ENCODE peak calls at places on chromosomes 7 and 10, in ten cellular contexts. E is A549, Z is IMR-90, F is heart left ventricle, S is endothelial cell of umbilical vein, N is suprapubic skin, T is body of pancreas, L is adrenal gland, X is ovary, P is right lobe of liver. A is an unnamed sample. For H3K4me1, the result is how much of the 10 kb centered on the place peaks cover.

GRCh38 chr7:137895301-137896201 is 48.8 kb upstream of the DGKI start:
- DNase-seq in P (no peak), T (no peak), X (no peak), N (no peak), Z (no peak), L (no peak), S (no peak), E (no peak), F (no peak), A (no peak)

GRCh38 chr10:3094565-3095168 is 27.3 kb downstream of the PFKP start:
- DNase-seq in E (no peak), F (no peak), T (no peak), S (no peak), Z (peak), P (no peak), N (no peak), L (no peak), X (no peak), A (no peak)

GRCh38 chr7:75608451-75609122 is 116.5 kb downstream of the SPDYE5 start:
- DNase-seq in E (no peak), X (no peak), Z (no peak), F (no peak), T (no peak), L (no peak), P (no peak), N (no peak), S (no peak), A (no peak)

GRCh38 chr7:70154521-70155180 is 556.4 kb downstream of the AUTS2 start:
- DNase-seq in P (no peak), N (no peak), T (no peak), F (no peak), L (no peak), Z (no peak), S (no peak), X (no peak), E (no peak), A (no peak)

GRCh38 chr10:116760919-116761318 is 18.6 kb upstream of the HSPA12A start:
- DNase-seq in N (no peak), Z (peak), X (no peak), E (no peak), S (no peak), F (no peak), T (no peak), L (no peak), P (no peak), A (no peak)

GRCh38 chr10:17768506-17768905 is 16.5 kb downstream of the TMEM236 start:
- DNase-seq in T (no peak), Z (no peak), N (no peak), E (no peak), P (no peak), L (no peak), X (no peak), F (no peak), S (no peak), A (no peak)

GRCh38 chr10:44390585-44391072 is 5.7 kb upstream of the CXCL12 start:
- DNase-seq in F (no peak), E (no peak), S (no peak), N (no peak), P (peak), T (no peak), L (no peak), X (no peak), Z (no peak), A (no peak)

GRCh38 chr7:25216837-25217236 is 11.4 kb downstream of the NPVF start:
- DNase-seq in N (no peak), Z (peak), E (peak), S (peak), X (no peak), T (no peak), L (no peak), P (no peak), F (no peak), A (no peak)

GRCh38 chr10:80581469-80581835 is 43.8 kb downstream of the SH2D4B start:
- DNase-seq in X (no peak), L (no peak), E (no peak), F (no peak), T (no peak), P (no peak), S (no peak), Z (no peak), N (peak), A (peak)
- TF ChIP-seq POLR2A in X (no peak), L (no peak), E (no peak), F (no peak), T (no peak), P (no peak), S (no peak), Z (no peak), N (no peak), A (no peak)

GRCh38 chr7:27840760-27841364 is 100.9 kb downstream of the TAX1BP1 start:
- DNase-seq in L (no peak), X (no peak), Z (no peak), E (no peak), F (no peak), S (no peak), P (no peak), N (no peak), T (no peak), A (no peak)

GRCh38 chr7:27842094-27842493 is 102.1 kb downstream of the TAX1BP1 start:
- DNase-seq in S (no peak), F (no peak), P (no peak), Z (no peak), L (no peak), X (no peak), N (no peak), T (no peak), E (no peak), A (no peak)

GRCh38 chr7:27843584-27844305 is 103.8 kb downstream of the TAX1BP1 start:
- DNase-seq in E (no peak), N (no peak), X (no peak), T (no peak), Z (no peak), L (no peak), P (no peak), S (no peak), F (no peak), A (no peak)

GRCh38 chr7:27840314-27840713 is 100.4 kb downstream of the TAX1BP1 start:
- DNase-seq in E (no peak), Z (no peak), T (no peak), X (no peak), L (no peak), N (no peak), F (no peak), P (no peak), S (no peak), A (no peak)

GRCh38 chr7:27842851-27843250 is 102.9 kb downstream of the TAX1BP1 start:
- DNase-seq in P (no peak), S (no peak), N (no peak), L (no peak), F (no peak), T (no peak), X (no peak), E (no peak), Z (no peak), A (no peak)
- H3K27ac ChIP-seq in P (no peak), S (no peak), N (no peak), L (no peak), F (no peak), T (no peak), X (no peak), E (no peak), Z (no peak), A (no peak)

DNA sequence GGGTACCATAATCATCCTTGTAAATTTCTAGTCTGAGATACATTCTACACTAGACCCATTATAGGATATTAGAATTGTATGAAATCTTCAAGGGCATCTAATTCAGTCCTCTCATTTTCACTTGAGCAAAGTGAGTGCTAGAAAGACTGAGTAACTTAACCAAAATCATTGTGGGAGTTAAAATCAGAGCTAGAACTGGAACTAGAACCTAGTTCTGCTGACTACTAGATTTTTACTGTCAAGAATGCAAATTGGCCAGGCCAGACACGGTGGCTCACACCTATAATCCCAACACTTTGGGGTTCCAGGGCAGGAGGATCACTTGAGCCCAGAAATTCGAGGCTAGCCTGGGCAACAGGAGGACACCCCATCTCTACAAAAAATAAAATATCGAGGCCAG is 53.9 kb downstream of the ADD3 start:
- DNase-seq in P (no peak), T (no peak), F (no peak), E (no peak), Z (no peak), L (no peak), X (no peak), S (no peak), N (no peak), A (no peak)
- H3K4me1 ChIP-seq in P (under half), T (under half), F (half or more), E (under half), Z (under half), L (under half), X (under half), S (under half), N (under half), A (under half)

GRCh38 chr7:36198854-36199266 is 45.8 kb downstream of the EEPD1 start:
- DNase-seq in T (no peak), P (no peak), X (no peak), L (no peak), Z (peak), F (no peak), N (no peak), S (no peak), E (no peak), A (no peak)
- TF ChIP-seq POLR2A in T (no peak), P (no peak), X (no peak), L (no peak), Z (no peak), F (no peak), N (no peak), S (no peak), E (no peak), A (no peak)

GRCh38 chr10:124114696-124115095 is 21.3 kb upstream of the CHST15 start:
- DNase-seq in N (no peak), P (no peak), Z (no peak), T (no peak), S (no peak), F (no peak), E (no peak), X (no peak), L (no peak), A (no peak)
- H3K27ac ChIP-seq in N (no peak), P (no peak), Z (no peak), T (no peak), S (no peak), F (no peak), E (no peak), X (no peak), L (no peak), A (no peak)

GRCh38 chr10:111999915-112000302 is 183.7 kb downstream of the GPAM start:
- DNase-seq in S (no peak), Z (no peak), E (no peak), P (no peak), N (no peak), T (no peak), F (no peak), L (no peak), X (no peak), A (no peak)
- H3K4me1 ChIP-seq in S (under half), Z (under half), E (under half), P (under half), N (under half), T (under half), F (under half), L (under half), X (under half), A (under half)

GRCh38 chr10:68560201-68560915 is at the start of gene TET1:
- DNase-seq in F (peak), L (peak), S (no peak), P (peak), X (peak), T (peak), N (peak), E (peak), Z (peak), A (peak)
- TF ChIP-seq POLR2A in F (no peak), L (no peak), S (no peak), P (peak), X (peak), T (peak), N (no peak), E (peak), Z (peak), A (no peak)

GRCh38 chr7:43618073-43618472 is 35.2 kb downstream of the STK17A start:
- DNase-seq in S (no peak), P (no peak), F (no peak), Z (no peak), L (no peak), N (no peak), E (no peak), T (no peak), X (no peak), A (no peak)
- H3K27ac ChIP-seq in S (no peak), P (no peak), F (peak), Z (no peak), L (no peak), N (no peak), E (no peak), T (no peak), X (no peak), A (no peak)

DNA sequence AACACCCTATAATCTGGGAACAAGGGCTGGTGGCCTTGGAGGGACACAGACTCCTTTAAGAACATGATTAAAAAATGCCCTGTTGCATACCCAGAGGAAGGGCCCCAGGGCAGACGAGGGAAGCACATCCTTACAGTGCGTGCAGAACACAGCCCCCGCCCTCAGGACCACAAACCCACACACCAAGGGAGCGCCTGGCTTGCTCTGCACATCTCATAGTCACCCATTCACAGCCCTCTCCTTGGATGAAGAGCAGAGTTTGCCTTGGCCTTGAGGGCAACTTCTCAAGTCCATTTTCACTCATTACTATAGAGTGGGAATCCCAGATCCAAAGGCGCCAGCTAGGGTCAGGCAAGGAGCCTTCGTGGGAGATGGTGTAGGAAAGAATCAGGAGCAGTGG is 6.3 kb upstream of the VSIR start:
- DNase-seq in X (no peak), N (no peak), E (no peak), Z (no peak), T (no peak), L (no peak), P (no peak), F (peak), S (no peak), A (no peak)
- H3K4me1 ChIP-seq in X (under half), N (under half), E (under half), Z (under half), T (under half), L (under half), P (under half), F (under half), S (under half), A (under half)

GRCh38 chr10:30188101-30188500 is 128.7 kb upstream of the JCAD start:
- DNase-seq in L (peak), X (no peak), T (no peak), S (peak), E (no peak), P (no peak), Z (peak), N (no peak), F (no peak), A (no peak)
- TF ChIP-seq POLR2A in L (no peak), X (no peak), T (no peak), S (peak), E (no peak), P (no peak), Z (no peak), N (no peak), F (no peak), A (no peak)

A was measured in upper lobe of left lung.